ENCODE peak calls at places on chromosome 10, in four cellular contexts. U is A549, N is IMR-90, Q is cardiac muscle cell. L is an unnamed sample. For H3K4me1, the result is how much of the 10 kb centered on the place peaks cover.

GRCh38 chr10:58952747-58953466 is 223.5 kb upstream of the PHYHIPL start:
- DNase-seq in N (peak), U (peak), Q (peak), L (peak)

GRCh38 chr10:58477122-58477521 is 35.5 kb upstream of the BICC1 start:
- DNase-seq in N (peak), Q (peak), U (no peak), L (no peak)

GRCh38 chr10:126058507-126058906 is 162.1 kb downstream of the FANK1 start:
- DNase-seq in U (no peak), Q (no peak), N (no peak), L (no peak)

GRCh38 chr10:79399242-79399831 is 46.1 kb downstream of the ZCCHC24 start:
- DNase-seq in U (no peak), N (peak), Q (peak), L (peak)

GRCh38 chr10:80460399-80461207 is 6.5 kb downstream of the TSPAN14 start:
- DNase-seq in N (peak), U (no peak), Q (no peak), L (peak)

GRCh38 chr10:12724782-12725579 is 276.5 kb downstream of the CCDC3 start:
- DNase-seq in N (no peak), U (no peak), Q (no peak), L (no peak)

GRCh38 chr10:51001587-51001986 is 72.7 kb upstream of the PRKG1 start:
- DNase-seq in Q (no peak), N (no peak), U (no peak), L (peak)

GRCh38 chr10:117603726-117604125 is 61.2 kb downstream of the EMX2 start:
- DNase-seq in Q (no peak), U (no peak), N (no peak), L (no peak)

GRCh38 chr10:125057158-125058001 is 103.0 kb downstream of the CTBP2 start:
- DNase-seq in Q (peak), U (no peak), N (peak), L (no peak)

GRCh38 chr10:131110241-131110783 is 201.2 kb downstream of the TCERG1L start:
- DNase-seq in N (no peak), U (no peak), Q (no peak), L (no peak)

GRCh38 chr10:51733061-51733460 is 33.7 kb upstream of the CSTF2T start:
- DNase-seq in N (peak), U (no peak), Q (no peak), L (no peak)

GRCh38 chr10:112461029-112461887 is 14.2 kb downstream of the VTI1A start:
- DNase-seq in U (no peak), N (peak), Q (no peak), L (no peak)

GRCh38 chr10:116708386-116708785 is 34.0 kb downstream of the HSPA12A start:
- DNase-seq in N (peak), Q (no peak), U (no peak), L (no peak)

GRCh38 chr10:127354992-127355391 is 158.6 kb upstream of the INSYN2A start:
- DNase-seq in U (no peak), N (no peak), Q (no peak), L (no peak)

GRCh38 chr10:71933651-71934050 is 30.5 kb upstream of the CHST3 start:
- DNase-seq in U (no peak), N (no peak), Q (no peak), L (no peak)

GRCh38 chr10:100858742-100859141 is 54.0 kb upstream of the SLF2 start:
- DNase-seq in Q (no peak), U (no peak), N (no peak), L (no peak)

GRCh38 chr10:493391-494148 is 195.9 kb downstream of the DIP2C start:
- DNase-seq in U (no peak), Q (no peak), N (no peak), L (no peak)

GRCh38 chr10:126060232-126060935 is 164.0 kb downstream of the FANK1 start:
- DNase-seq in Q (no peak), N (peak), U (peak), L (no peak)

GRCh38 chr10:27223964-27224363 is 16.6 kb downstream of the ACBD5 start:
- DNase-seq in N (peak), Q (peak), U (no peak), L (peak)

GRCh38 chr10:102916173-102916572 is 1.9 kb upstream of the CNNM2 start:
- DNase-seq in Q (no peak), U (no peak), N (no peak), L (no peak)

GRCh38 chr10:77837248-77837924 is 89.2 kb downstream of the DLG5 start:
- DNase-seq in N (peak), Q (peak), U (no peak), L (peak)

GRCh38 chr10:124997246-124997790 is 55.4 kb downstream of the ZRANB1 start:
- DNase-seq in U (no peak), Q (no peak), N (no peak), L (no peak)

GRCh38 chr10:95327367-95327766 is 36.6 kb upstream of the PDLIM1 start:
- DNase-seq in Q (peak), U (no peak), N (peak), L (peak)

GRCh38 chr10:25117757-25118156 is 57.0 kb upstream of the GPR158 start:
- DNase-seq in U (no peak), Q (no peak), N (no peak), L (no peak)

GRCh38 chr10:92387289-92387940 is 96.4 kb downstream of the MARCHF5 start:
- DNase-seq in Q (peak), N (peak), U (peak), L (peak)

GRCh38 chr10:49541762-49542161 is 2.8 kb upstream of the ERCC6 start:
- DNase-seq in N (no peak), U (no peak), Q (no peak), L (no peak)

GRCh38 chr10:58734116-58734515 is 221.4 kb downstream of the BICC1 start:
- DNase-seq in U (no peak), Q (no peak), N (peak), L (no peak)

GRCh38 chr10:49138361-49138891 is 4.6 kb upstream of the FAM170B start:
- DNase-seq in Q (no peak), N (peak), U (no peak), L (no peak)

GRCh38 chr10:79237801-79238520 is 109.3 kb upstream of the PPIF start:
- DNase-seq in U (no peak), Q (no peak), N (no peak), L (no peak)

GRCh38 chr10:5544216-5544805 is 19.6 kb downstream of the CALML3 start:
- DNase-seq in U (no peak), N (no peak), Q (no peak), L (no peak)

GRCh38 chr10:34397324-34397723 is 417.8 kb downstream of the PARD3 start:
- DNase-seq in N (peak), U (no peak), Q (no peak), L (no peak)

GRCh38 chr10:31028076-31028475 is 3.6 kb downstream of the ZNF438 start:
- DNase-seq in U (no peak), Q (no peak), N (no peak), L (no peak)

GRCh38 chr10:14325325-14325955 is 5.3 kb downstream of the FRMD4A start:
- DNase-seq in U (peak), N (peak), Q (peak), L (peak)

GRCh38 chr10:8221481-8221880 is 167.0 kb downstream of the GATA3 start:
- DNase-seq in Q (no peak), N (no peak), U (no peak), L (no peak)

DNA sequence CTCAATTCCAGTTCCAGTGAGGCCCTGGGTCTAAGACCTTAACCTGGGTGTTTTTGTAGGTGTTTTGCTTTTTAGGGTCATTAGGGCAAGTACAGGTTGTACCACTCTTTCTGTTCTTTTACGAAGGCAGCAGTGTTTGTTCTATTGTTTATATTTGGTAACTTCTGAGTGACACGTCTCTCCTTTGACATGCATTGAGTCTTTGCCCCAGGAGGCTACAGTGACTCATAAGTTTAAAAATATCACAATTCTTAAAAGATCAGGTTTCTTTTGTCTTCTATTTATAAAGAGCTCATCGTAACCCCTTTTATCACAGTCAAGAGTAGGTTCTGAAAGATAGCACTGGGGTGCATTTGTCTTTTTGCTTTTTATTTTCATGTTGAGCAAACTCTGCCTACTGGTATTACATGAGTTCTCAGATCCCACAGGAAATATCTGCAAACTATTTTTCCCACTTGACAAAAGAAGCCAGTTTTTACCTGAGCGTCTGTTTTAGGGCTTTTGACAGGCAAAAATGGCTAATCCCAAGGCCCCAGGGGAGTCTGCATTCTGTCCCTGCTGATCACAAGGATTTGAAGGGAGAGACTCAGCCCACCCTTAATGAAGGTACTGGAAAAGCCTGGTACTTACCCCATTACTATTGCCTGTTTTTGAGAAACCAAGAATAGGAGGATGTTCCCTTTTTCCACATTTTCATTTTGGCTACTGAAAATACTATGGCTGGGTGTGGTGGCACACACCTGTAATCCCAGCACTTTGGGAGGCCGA is 7.9 kb downstream of the NUDT13 start:
- DNase-seq in U (no peak), N (peak), Q (no peak), L (no peak)
- H3K27ac ChIP-seq in U (peak), N (no peak), Q (peak), L (no peak)

DNA sequence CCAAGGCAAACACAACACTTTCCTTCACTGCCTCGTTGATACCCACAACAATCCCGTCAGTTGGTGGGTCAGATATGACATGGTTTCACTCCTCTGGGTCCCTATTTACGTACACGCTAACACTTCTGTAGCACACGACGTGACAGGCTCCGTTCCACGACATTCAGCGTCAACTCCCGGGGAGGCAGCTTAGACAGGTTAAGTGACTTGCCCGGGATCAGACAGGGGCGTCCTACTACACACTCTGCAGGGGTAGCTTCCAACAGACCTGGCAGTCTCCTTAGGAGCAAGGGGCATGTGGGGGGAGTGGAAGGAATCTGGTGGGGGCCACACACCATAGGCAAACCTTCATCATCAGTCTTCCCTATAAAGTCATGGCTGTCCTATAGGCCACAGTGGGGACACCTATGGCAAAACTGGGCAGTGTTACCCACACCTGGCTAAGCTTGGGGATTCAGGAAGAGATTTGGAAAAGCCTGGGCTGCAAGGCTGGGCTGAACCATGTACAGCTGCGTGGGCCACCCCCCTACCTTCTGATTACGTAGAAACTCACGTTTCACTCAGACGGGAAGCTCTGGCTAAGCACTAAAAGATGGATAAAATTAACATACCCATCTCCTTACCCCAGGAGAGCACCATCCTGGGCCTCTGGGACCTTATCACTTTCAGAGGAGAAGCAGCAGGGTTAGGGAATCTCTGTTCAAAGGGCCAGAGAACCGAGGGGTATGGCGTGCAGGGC is 2.0 kb downstream of the TYSND1 start:
- DNase-seq in U (no peak), Q (no peak), N (no peak), L (no peak)
- H3K4me1 ChIP-seq in U (under half), Q (under half), N (under half), L (under half)

GRCh38 chr10:110306452-110306768 is 1.7 kb upstream of the SMNDC1 start:
- DNase-seq in Q (no peak), U (no peak), N (no peak), L (no peak)
- H3K4me3 ChIP-seq in Q (no peak), U (no peak), N (no peak), L (no peak)

GRCh38 chr10:86734209-86734988 is 22.0 kb upstream of the BMPR1A start:
- DNase-seq in Q (peak), N (no peak), U (no peak), L (no peak)
- H3K27ac ChIP-seq in Q (peak), N (no peak), U (no peak), L (no peak)

L was measured in small intestine.